ENCODE peak calls at places on chromosome 7, in four cellular contexts. H, D, G and K are unnamed samples.

GRCh38 chr7:76234931-76235441 is 33.3 kb downstream of the SRRM3 start:
- DNase-seq in H (peak), D (peak), G (peak), K (peak)

GRCh38 chr7:98204670-98205069 is 6.6 kb upstream of the BHLHA15 start:
- DNase-seq in H (no peak), D (no peak), G (no peak), K (no peak)

GRCh38 chr7:57432583-57432982 is 17.4 kb upstream of the ZNF716 start:
- DNase-seq in H (no peak), D (no peak), G (no peak), K (no peak)

GRCh38 chr7:128902761-128903585 is 7.5 kb downstream of the KCP start:
- DNase-seq in H (peak), D (no peak), G (no peak), K (no peak)

GRCh38 chr7:78368781-78369180 is 570.2 kb downstream of the PHTF2 start:
- DNase-seq in H (no peak), D (no peak), G (no peak), K (peak)

GRCh38 chr7:127390186-127390816 is 2.2 kb downstream of the ZNF800 start:
- DNase-seq in H (no peak), D (no peak), G (no peak), K (no peak)

GRCh38 chr7:119256446-119257131 is 1016.4 kb upstream of the KCND2 start:
- DNase-seq in H (no peak), D (no peak), G (no peak), K (no peak)

GRCh38 chr7:111678281-111678680 is 116.0 kb upstream of the IMMP2L start:
- DNase-seq in H (no peak), D (no peak), G (no peak), K (no peak)

GRCh38 chr7:57868771-57869483 is 418.9 kb downstream of the ZNF716 start:
- DNase-seq in H (no peak), D (no peak), G (peak), K (no peak)

GRCh38 chr7:23852988-23853387 is 143.0 kb downstream of the STK31 start:
- DNase-seq in H (no peak), D (no peak), G (no peak), K (no peak)

GRCh38 chr7:16071246-16071857 is 350.0 kb downstream of the CRPPA start:
- DNase-seq in H (peak), D (peak), G (peak), K (peak)

GRCh38 chr7:5394264-5395105 is 29.1 kb downstream of the TNRC18 start:
- DNase-seq in H (no peak), D (no peak), G (peak), K (no peak)

GRCh38 chr7:84362360-84362759 is 167.8 kb upstream of the SEMA3A start:
- DNase-seq in H (no peak), D (no peak), G (no peak), K (no peak)

GRCh38 chr7:23105086-23105643 is 420 bp upstream of the KLHL7 start:
- DNase-seq in H (no peak), D (no peak), G (no peak), K (no peak)

DNA sequence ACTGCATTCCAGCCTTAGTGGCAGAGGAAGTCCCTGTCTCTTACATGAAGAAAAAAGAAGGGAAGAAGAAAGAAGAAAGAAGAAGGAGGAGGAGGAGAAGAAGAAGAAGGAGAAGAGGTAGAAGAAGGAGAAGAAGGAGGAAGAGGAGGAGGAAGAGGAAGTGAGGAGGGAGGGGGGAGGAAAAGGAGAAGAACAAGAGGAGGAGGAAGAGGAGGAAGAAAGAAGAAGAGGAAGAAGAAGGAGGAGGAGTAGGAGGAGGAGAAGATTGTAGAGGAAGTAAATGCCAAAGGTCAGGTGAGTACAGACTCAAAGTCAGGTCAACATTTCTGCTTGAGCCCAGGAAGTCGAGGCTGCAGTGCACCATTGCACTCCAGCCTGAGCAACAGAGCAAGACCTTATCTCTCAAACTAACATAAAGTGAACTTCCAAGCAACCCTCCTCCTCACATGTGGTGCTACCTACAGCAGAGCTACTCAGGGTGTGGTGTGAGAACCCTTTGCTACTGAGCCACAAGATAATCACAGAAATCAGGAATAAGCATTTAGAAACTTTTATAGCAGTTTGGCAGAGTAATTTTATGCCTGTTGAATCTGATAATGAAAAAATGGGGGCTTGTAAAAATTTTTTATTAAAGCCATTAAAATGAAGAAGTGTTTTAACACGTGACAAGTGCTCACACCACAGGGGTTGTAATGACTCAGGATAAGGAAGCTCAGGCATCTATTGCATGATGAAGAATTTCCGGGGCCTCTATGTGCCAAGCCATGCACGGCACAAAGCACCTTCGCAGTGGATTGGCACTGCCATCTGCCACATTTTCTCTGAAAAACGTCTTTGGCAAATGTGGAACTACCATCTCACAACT is 224.9 kb upstream of the AUTS2 start:
- DNase-seq in H (peak), D (no peak), G (no peak), K (peak)
- TF ChIP-seq CTCF in H (no peak), D (no peak), G (no peak), K (no peak)

GRCh38 chr7:6564091-6564770 is 13.0 kb upstream of the GRID2IP start:
- DNase-seq in H (no peak), D (no peak), G (no peak), K (no peak)
- H3K4me3 ChIP-seq in H (no peak), D (no peak), G (no peak), K (no peak)

DNA sequence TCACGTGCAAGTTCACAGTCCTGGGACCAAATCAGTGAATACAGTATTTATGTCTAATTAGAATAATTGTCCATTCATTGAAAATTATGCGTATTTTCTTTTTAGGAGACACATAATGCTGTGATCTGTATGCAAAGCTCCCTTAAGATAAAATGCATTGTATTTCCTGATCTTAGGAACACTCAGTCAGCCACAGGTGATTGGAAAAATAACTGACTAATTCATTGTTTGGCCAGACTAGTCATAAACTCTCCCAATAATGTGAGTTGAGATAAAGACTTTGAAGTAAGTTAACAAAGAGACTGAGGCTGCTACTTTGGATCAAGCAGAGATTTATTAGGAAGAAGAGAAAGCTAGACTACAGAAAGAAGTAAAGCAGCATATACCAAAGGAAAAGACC is 182.2 kb downstream of the GNAI1 start:
- DNase-seq in H (no peak), D (no peak), G (no peak), K (no peak)
- TF ChIP-seq CTCF in H (no peak), D (no peak), G (no peak), K (no peak)

DNA sequence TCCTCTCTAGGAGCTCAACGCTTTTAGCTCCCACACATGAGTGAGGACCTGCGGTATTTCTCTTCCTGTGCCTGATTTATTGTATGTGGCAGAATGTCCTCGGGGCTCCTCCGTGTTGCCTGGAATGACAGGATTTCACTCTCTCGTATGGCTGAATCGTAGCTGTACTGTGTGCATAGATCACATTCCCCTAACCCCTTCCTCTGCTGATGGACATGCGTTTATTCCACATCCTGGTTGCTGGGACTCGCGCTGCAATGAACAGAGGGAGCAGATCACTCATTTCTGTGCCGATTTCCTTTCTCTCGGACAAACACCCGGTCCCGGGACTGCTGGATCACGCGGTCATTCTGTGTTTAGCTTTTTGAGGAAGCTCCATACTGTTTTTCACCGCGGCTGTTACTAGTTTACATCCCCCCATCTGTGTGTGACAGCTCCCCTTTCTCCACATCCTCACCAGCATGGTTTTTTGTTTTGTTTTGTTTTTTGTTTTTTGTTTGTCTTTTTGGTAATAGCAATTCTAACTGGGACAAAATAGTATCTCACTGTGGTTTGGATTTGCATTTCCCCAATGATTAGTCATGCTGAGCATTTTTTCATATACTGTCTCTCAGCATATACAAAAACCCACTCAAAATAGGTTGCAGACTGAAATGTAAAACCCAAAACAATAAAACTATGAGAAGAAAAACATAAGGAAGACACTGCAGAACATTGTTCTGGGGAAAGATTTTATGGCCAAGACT is 76.4 kb downstream of the FOXL3 start:
- DNase-seq in H (peak), D (no peak), G (no peak), K (no peak)
- H3K4me3 ChIP-seq in H (peak), D (no peak), G (no peak), K (no peak)

DNA sequence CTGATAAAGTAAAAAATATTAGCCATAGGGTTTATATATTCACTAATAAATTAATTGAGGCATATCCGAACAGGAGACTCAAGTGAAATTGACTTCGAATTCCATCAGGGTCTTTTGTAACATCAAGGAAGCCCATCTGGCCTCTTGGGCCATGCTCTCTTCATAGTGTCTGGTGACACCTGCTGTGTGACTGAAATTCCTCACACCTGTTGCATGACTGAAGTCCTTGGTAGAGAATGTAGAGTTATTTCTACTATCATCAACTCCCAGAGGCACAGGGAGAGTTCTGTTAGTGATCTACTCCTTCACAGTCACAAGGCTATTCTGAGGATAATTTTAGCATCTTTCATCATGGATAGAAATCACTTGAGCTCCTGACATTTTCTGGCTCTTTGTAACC is 138.3 kb upstream of the LSM8 start:
- DNase-seq in H (no peak), D (no peak), G (no peak), K (no peak)
- TF ChIP-seq CTCF in H (no peak), D (no peak), G (no peak), K (no peak)